ENCODE peak calls at places on chromosomes 7 and 10, in nine cellular contexts. One of them, this sample, is unnamed.
A peak's percentile ranks its signal among the peaks of the same experiment; 100 is the strongest.

GRCh38 chr10:98295401-98295811 is 27.4 kb upstream of the LOXL4 start:
- DNase-seq in colonic mucosa: no peak
- DNase-seq in OCI-LY7: no peak
- DNase-seq in cardiac muscle cell: no peak
- DNase-seq in GM23338: no peak
- DNase-seq in mammary epithelial cell: no peak
- DNase-seq in astrocyte: no peak
- DNase-seq in IMR-90: no peak
- DNase-seq in fibroblast of lung: no peak
- DNase-seq in this sample: no peak

GRCh38 chr7:69192134-69192533 is 406.1 kb upstream of the AUTS2 start:
- DNase-seq in colonic mucosa: no peak
- DNase-seq in OCI-LY7: peak; percentile 32
- DNase-seq in cardiac muscle cell: no peak
- DNase-seq in GM23338: no peak
- DNase-seq in mammary epithelial cell: no peak
- DNase-seq in astrocyte: no peak
- DNase-seq in IMR-90: no peak
- DNase-seq in fibroblast of lung: no peak
- DNase-seq in this sample: no peak

GRCh38 chr7:158945514-158945913 is 89.2 kb downstream of the DYNC2I1 start:
- DNase-seq in colonic mucosa: no peak
- DNase-seq in OCI-LY7: no peak
- DNase-seq in cardiac muscle cell: no peak
- DNase-seq in GM23338: peak; percentile 33
- DNase-seq in mammary epithelial cell: no peak
- DNase-seq in astrocyte: no peak
- DNase-seq in IMR-90: no peak
- DNase-seq in fibroblast of lung: no peak
- DNase-seq in this sample: no peak

GRCh38 chr10:100807241-100808050 is 62.1 kb downstream of the PAX2 start:
- DNase-seq in colonic mucosa: no peak
- DNase-seq in OCI-LY7: no peak
- DNase-seq in cardiac muscle cell: no peak
- DNase-seq in GM23338: no peak
- DNase-seq in mammary epithelial cell: no peak
- DNase-seq in astrocyte: no peak
- DNase-seq in IMR-90: no peak
- DNase-seq in fibroblast of lung: no peak
- DNase-seq in this sample: no peak

GRCh38 chr7:47852330-47853245 is 95.7 kb downstream of the PKD1L1 start:
- DNase-seq in colonic mucosa: no peak
- DNase-seq in OCI-LY7: peak; percentile 24
- DNase-seq in cardiac muscle cell: peak; percentile 18
- DNase-seq in GM23338: peak; percentile 64
- DNase-seq in mammary epithelial cell: no peak
- DNase-seq in astrocyte: no peak
- DNase-seq in IMR-90: no peak
- DNase-seq in fibroblast of lung: no peak
- DNase-seq in this sample: no peak

GRCh38 chr10:74418285-74418872 is 267.4 kb downstream of the ADK start:
- DNase-seq in colonic mucosa: no peak
- DNase-seq in OCI-LY7: no peak
- DNase-seq in cardiac muscle cell: peak; percentile 60
- DNase-seq in GM23338: peak; percentile 53
- DNase-seq in mammary epithelial cell: no peak
- DNase-seq in astrocyte: peak; percentile 5
- DNase-seq in IMR-90: no peak
- DNase-seq in fibroblast of lung: peak; percentile 32
- DNase-seq in this sample: no peak

GRCh38 chr10:13831711-13832110 is 244.9 kb downstream of the PRPF18 start:
- DNase-seq in colonic mucosa: no peak
- DNase-seq in OCI-LY7: peak; percentile 88
- DNase-seq in cardiac muscle cell: no peak
- DNase-seq in GM23338: no peak
- DNase-seq in mammary epithelial cell: no peak
- DNase-seq in astrocyte: no peak
- DNase-seq in IMR-90: no peak
- DNase-seq in fibroblast of lung: peak; percentile 21
- DNase-seq in this sample: no peak

GRCh38 chr7:158238616-158239289 is 348.9 kb downstream of the PTPRN2 start:
- DNase-seq in colonic mucosa: no peak
- DNase-seq in OCI-LY7: no peak
- DNase-seq in cardiac muscle cell: no peak
- DNase-seq in GM23338: no peak
- DNase-seq in mammary epithelial cell: no peak
- DNase-seq in astrocyte: no peak
- DNase-seq in IMR-90: no peak
- DNase-seq in fibroblast of lung: no peak
- DNase-seq in this sample: no peak

GRCh38 chr10:14403846-14404623 is 73.3 kb upstream of the FRMD4A start:
- DNase-seq in colonic mucosa: no peak
- DNase-seq in OCI-LY7: no peak
- DNase-seq in cardiac muscle cell: no peak
- DNase-seq in GM23338: no peak
- DNase-seq in mammary epithelial cell: no peak
- DNase-seq in astrocyte: peak; percentile 80
- DNase-seq in IMR-90: no peak
- DNase-seq in fibroblast of lung: no peak
- DNase-seq in this sample: no peak

GRCh38 chr7:128025380-128025779 is 5.9 kb downstream of the LRRC4 start:
- DNase-seq in colonic mucosa: no peak
- DNase-seq in OCI-LY7: no peak
- DNase-seq in cardiac muscle cell: no peak
- DNase-seq in GM23338: no peak
- DNase-seq in mammary epithelial cell: no peak
- DNase-seq in astrocyte: peak; percentile 51
- DNase-seq in IMR-90: peak; percentile 56
- DNase-seq in fibroblast of lung: no peak
- DNase-seq in this sample: peak; percentile 64

GRCh38 chr10:126500866-126501265 is 112.6 kb upstream of the ADAM12 start:
- DNase-seq in colonic mucosa: no peak
- DNase-seq in OCI-LY7: no peak
- DNase-seq in cardiac muscle cell: no peak
- DNase-seq in GM23338: no peak
- DNase-seq in mammary epithelial cell: no peak
- DNase-seq in astrocyte: peak; percentile 88
- DNase-seq in IMR-90: peak; percentile 56
- DNase-seq in fibroblast of lung: peak; percentile 66
- DNase-seq in this sample: no peak

GRCh38 chr10:88455831-88456230 is 127.3 kb downstream of the RNLS start:
- DNase-seq in colonic mucosa: no peak
- DNase-seq in OCI-LY7: no peak
- DNase-seq in cardiac muscle cell: no peak
- DNase-seq in GM23338: no peak
- DNase-seq in mammary epithelial cell: no peak
- DNase-seq in astrocyte: no peak
- DNase-seq in IMR-90: no peak
- DNase-seq in fibroblast of lung: no peak
- DNase-seq in this sample: no peak

GRCh38 chr7:75915416-75916156 is 631 bp downstream of the POR start:
- DNase-seq in colonic mucosa: peak; percentile 41
- DNase-seq in OCI-LY7: peak; percentile 30
- DNase-seq in cardiac muscle cell: no peak
- DNase-seq in GM23338: peak; percentile 64
- DNase-seq in mammary epithelial cell: no peak
- DNase-seq in astrocyte: no peak
- DNase-seq in IMR-90: peak; percentile 22
- DNase-seq in fibroblast of lung: peak; percentile 37
- DNase-seq in this sample: no peak

GRCh38 chr7:148037049-148037448 is 553.5 kb upstream of the C7orf33 start:
- DNase-seq in colonic mucosa: no peak
- DNase-seq in OCI-LY7: no peak
- DNase-seq in cardiac muscle cell: no peak
- DNase-seq in GM23338: no peak
- DNase-seq in mammary epithelial cell: no peak
- DNase-seq in astrocyte: no peak
- DNase-seq in IMR-90: no peak
- DNase-seq in fibroblast of lung: no peak
- DNase-seq in this sample: no peak

GRCh38 chr10:114547466-114547865 is 110.6 kb downstream of the ABLIM1 start:
- DNase-seq in colonic mucosa: no peak
- DNase-seq in OCI-LY7: no peak
- DNase-seq in cardiac muscle cell: no peak
- DNase-seq in GM23338: no peak
- DNase-seq in mammary epithelial cell: no peak
- DNase-seq in astrocyte: no peak
- DNase-seq in IMR-90: no peak
- DNase-seq in fibroblast of lung: no peak
- DNase-seq in this sample: no peak

GRCh38 chr10:132715791-132716680 is 69.9 kb downstream of the NKX6-2 start:
- DNase-seq in colonic mucosa: no peak
- DNase-seq in OCI-LY7: no peak
- DNase-seq in cardiac muscle cell: peak; percentile 55
- DNase-seq in GM23338: no peak
- DNase-seq in mammary epithelial cell: no peak
- DNase-seq in astrocyte: no peak
- DNase-seq in IMR-90: no peak
- DNase-seq in fibroblast of lung: no peak
- DNase-seq in this sample: no peak

DNA sequence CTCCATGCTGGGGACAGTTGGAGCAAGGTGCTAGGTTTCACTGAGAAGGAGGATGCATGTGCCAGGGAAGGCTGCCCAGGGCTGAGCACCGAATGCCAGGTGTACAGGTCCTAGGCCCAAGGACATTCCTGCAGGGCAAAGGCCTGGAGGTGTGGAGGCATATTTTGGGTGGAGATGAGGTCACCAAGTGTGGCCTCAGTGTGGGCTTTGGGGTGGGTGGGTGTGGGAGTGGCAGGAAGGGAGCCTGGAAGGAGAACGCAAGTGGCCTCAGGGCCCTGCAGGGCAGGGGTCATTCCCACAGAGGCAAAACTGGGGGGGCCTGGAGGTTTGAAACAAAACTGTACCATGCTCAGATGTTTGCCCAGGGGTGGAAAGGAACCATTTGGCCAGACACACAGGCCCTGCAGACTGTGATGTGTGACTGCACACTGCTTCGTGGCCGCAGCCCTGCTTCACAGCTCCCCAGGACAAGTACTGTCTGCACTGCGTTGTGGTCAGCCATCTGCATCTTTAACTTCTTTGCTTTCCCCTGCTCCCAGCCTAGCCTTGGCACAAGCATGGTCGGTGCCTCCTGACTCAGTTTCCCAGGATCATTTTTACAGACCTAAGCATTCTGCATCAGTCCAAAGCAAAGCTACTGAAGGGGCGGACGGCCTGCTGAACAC is 5.1 kb downstream of the PLPP4 start:
- DNase-seq in colonic mucosa: no peak
- DNase-seq in OCI-LY7: no peak
- DNase-seq in cardiac muscle cell: no peak
- DNase-seq in GM23338: no peak
- DNase-seq in mammary epithelial cell: no peak
- DNase-seq in astrocyte: no peak
- DNase-seq in IMR-90: no peak
- DNase-seq in fibroblast of lung: no peak
- DNase-seq in this sample: no peak
- H3K27ac ChIP-seq in colonic mucosa: no peak overlapping the region
- H3K27ac ChIP-seq in OCI-LY7: no peak overlapping the region
- H3K27ac ChIP-seq in cardiac muscle cell: no peak overlapping the region
- H3K27ac ChIP-seq in GM23338: no peak overlapping the region
- H3K27ac ChIP-seq in mammary epithelial cell: no peak overlapping the region
- H3K27ac ChIP-seq in astrocyte: no peak overlapping the region
- H3K27ac ChIP-seq in IMR-90: no peak overlapping the region
- H3K27ac ChIP-seq in fibroblast of lung: no peak overlapping the region
- H3K27ac ChIP-seq in this sample: no peak overlapping the region

DNA sequence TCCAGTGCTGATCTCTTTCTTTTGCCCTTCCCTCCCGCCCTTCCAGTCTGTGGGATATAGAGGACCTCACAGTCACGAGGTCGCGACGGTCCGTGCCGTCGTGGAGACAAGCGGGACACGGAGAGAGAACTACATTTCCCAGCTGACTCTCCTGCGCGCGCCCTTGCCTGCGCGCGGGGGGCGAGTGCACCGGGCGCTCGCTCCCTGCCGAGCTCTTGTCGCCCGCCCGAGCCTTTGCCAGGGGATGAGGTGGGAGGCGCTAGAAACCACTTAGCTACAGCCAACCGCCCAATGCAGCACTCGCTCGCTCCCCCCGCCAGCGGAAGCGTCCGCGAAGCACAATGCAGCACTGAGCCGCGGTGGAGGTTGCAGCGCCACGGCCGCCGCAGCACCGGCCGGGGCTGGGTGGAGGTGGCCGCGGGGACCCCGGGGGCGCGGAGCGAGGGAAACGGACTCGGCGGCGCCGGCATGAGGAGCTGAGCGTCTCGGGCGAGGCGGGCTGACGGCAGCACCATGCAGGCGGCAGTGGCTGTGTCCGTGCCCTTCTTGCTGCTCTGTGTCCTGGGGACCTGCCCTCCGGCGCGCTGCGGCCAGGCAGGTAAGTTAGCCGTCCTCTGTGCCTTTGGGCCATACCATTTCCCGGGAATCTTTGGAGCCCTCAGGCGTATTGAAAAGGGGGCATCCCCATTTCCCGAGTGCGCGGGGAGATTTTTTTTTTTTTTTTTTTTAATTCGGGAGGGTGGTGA is at the start of gene ADAM22:
- DNase-seq in colonic mucosa: peak; percentile 85
- DNase-seq in OCI-LY7: peak; percentile 97
- DNase-seq in cardiac muscle cell: peak; percentile 96
- DNase-seq in GM23338: peak; percentile 96
- DNase-seq in mammary epithelial cell: peak; percentile 61
- DNase-seq in astrocyte: peak; percentile 82
- DNase-seq in IMR-90: peak; percentile 64
- DNase-seq in fibroblast of lung: peak; percentile 83
- DNase-seq in this sample: peak; percentile 35
- TF ChIP-seq CTCF in colonic mucosa: no peak
- TF ChIP-seq CTCF in OCI-LY7: peak; percentile 49
- TF ChIP-seq CTCF in cardiac muscle cell: no peak
- TF ChIP-seq CTCF in GM23338: no peak
- TF ChIP-seq CTCF in mammary epithelial cell: no peak
- TF ChIP-seq CTCF in astrocyte: no peak
- TF ChIP-seq CTCF in IMR-90: no peak
- TF ChIP-seq CTCF in fibroblast of lung: no peak
- TF ChIP-seq CTCF in this sample: peak; percentile 2

DNA sequence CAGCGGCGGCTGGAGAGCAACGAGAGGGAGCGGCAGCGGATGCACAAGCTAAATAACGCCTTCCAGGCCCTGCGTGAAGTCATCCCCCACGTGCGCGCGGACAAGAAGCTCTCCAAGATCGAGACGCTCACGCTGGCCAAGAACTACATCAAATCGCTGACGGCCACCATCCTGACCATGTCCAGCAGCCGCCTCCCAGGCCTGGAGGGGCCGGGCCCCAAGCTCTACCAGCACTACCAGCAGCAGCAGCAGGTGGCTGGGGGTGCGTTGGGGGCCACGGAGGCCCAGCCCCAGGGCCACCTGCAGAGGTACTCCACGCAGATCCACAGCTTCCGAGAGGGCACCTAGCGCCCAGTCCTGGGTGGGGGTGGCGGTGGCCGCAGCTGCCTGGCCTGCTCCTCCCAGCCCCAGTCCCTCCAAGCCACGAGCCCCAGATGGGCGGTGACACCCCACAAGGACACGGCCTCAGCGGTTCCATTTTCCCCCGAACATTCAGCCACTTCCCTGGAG is 1.3 kb downstream of the BHLHA15 start:
- DNase-seq in colonic mucosa: no peak
- DNase-seq in OCI-LY7: no peak
- DNase-seq in cardiac muscle cell: no peak
- DNase-seq in GM23338: no peak
- DNase-seq in mammary epithelial cell: no peak
- DNase-seq in astrocyte: no peak
- DNase-seq in IMR-90: no peak
- DNase-seq in fibroblast of lung: no peak
- DNase-seq in this sample: no peak
- H3K27ac ChIP-seq in colonic mucosa: no peak overlapping the region
- H3K27ac ChIP-seq in OCI-LY7: no peak overlapping the region
- H3K27ac ChIP-seq in cardiac muscle cell: no peak overlapping the region
- H3K27ac ChIP-seq in GM23338: no peak overlapping the region
- H3K27ac ChIP-seq in mammary epithelial cell: no peak overlapping the region
- H3K27ac ChIP-seq in astrocyte: no peak overlapping the region
- H3K27ac ChIP-seq in IMR-90: no peak overlapping the region
- H3K27ac ChIP-seq in fibroblast of lung: no peak overlapping the region
- H3K27ac ChIP-seq in this sample: no peak overlapping the region

GRCh38 chr7:42736931-42737330 is 174.9 kb downstream of the C7orf25 start:
- DNase-seq in colonic mucosa: no peak
- DNase-seq in OCI-LY7: no peak
- DNase-seq in cardiac muscle cell: peak; percentile 24
- DNase-seq in GM23338: peak; percentile 65
- DNase-seq in mammary epithelial cell: no peak
- DNase-seq in astrocyte: no peak
- DNase-seq in IMR-90: no peak
- DNase-seq in fibroblast of lung: no peak
- DNase-seq in this sample: no peak
- TF ChIP-seq CTCF in colonic mucosa: no peak
- TF ChIP-seq CTCF in OCI-LY7: no peak
- TF ChIP-seq CTCF in cardiac muscle cell: no peak
- TF ChIP-seq CTCF in GM23338: peak; percentile 31
- TF ChIP-seq CTCF in mammary epithelial cell: peak; percentile 42
- TF ChIP-seq CTCF in astrocyte: no peak
- TF ChIP-seq CTCF in IMR-90: no peak
- TF ChIP-seq CTCF in fibroblast of lung: no peak
- TF ChIP-seq CTCF in this sample: peak; percentile 46